ENCODE peak calls at places on chromosomes 1 and 21, in eight cellular contexts. One of them, this sample, is unnamed.

GRCh38 chr1:26161408-26162219 is 2.7 kb downstream of the FAM110D start:
- DNase-seq in fibroblast of mammary gland: peak
- DNase-seq in HFFc6: no peak
- DNase-seq in pancreas: peak
- DNase-seq in NCI-H2081 treated with DMSO at 0.1 percent for 48 hours: no peak
- DNase-seq in D341Med: no peak
- DNase-seq in mammary epithelial cell: peak
- DNase-seq in AG04449: no peak
- DNase-seq in this sample: peak

GRCh38 chr1:17662296-17662695 is 92.8 kb upstream of the ACTL8 start:
- DNase-seq in fibroblast of mammary gland: no peak
- DNase-seq in HFFc6: no peak
- DNase-seq in pancreas: no peak
- DNase-seq in NCI-H2081 treated with DMSO at 0.1 percent for 48 hours: no peak
- DNase-seq in D341Med: no peak
- DNase-seq in mammary epithelial cell: no peak
- DNase-seq in AG04449: no peak
- DNase-seq in this sample: no peak

GRCh38 chr21:45001134-45002095 is 61.6 kb downstream of the SLX9 start:
- DNase-seq in fibroblast of mammary gland: peak
- DNase-seq in HFFc6: peak
- DNase-seq in pancreas: peak
- DNase-seq in NCI-H2081 treated with DMSO at 0.1 percent for 48 hours: no peak
- DNase-seq in D341Med: no peak
- DNase-seq in mammary epithelial cell: peak
- DNase-seq in AG04449: no peak
- DNase-seq in this sample: no peak

GRCh38 chr1:102640872-102641271 is 467.4 kb downstream of the COL11A1 start:
- DNase-seq in fibroblast of mammary gland: no peak
- DNase-seq in HFFc6: no peak
- DNase-seq in pancreas: no peak
- DNase-seq in NCI-H2081 treated with DMSO at 0.1 percent for 48 hours: no peak
- DNase-seq in D341Med: no peak
- DNase-seq in mammary epithelial cell: no peak
- DNase-seq in AG04449: no peak
- DNase-seq in this sample: no peak

GRCh38 chr1:153770812-153771211 is 4.4 kb upstream of the SLC27A3 start:
- DNase-seq in fibroblast of mammary gland: peak
- DNase-seq in HFFc6: no peak
- DNase-seq in pancreas: no peak
- DNase-seq in NCI-H2081 treated with DMSO at 0.1 percent for 48 hours: no peak
- DNase-seq in D341Med: no peak
- DNase-seq in mammary epithelial cell: no peak
- DNase-seq in AG04449: no peak
- DNase-seq in this sample: no peak

GRCh38 chr1:75614455-75615379 is 3.8 kb upstream of the SLC44A5 start:
- DNase-seq in fibroblast of mammary gland: peak
- DNase-seq in HFFc6: no peak
- DNase-seq in pancreas: peak
- DNase-seq in NCI-H2081 treated with DMSO at 0.1 percent for 48 hours: no peak
- DNase-seq in D341Med: peak
- DNase-seq in mammary epithelial cell: peak
- DNase-seq in AG04449: no peak
- DNase-seq in this sample: peak

GRCh38 chr1:203607169-203607873 is 19.3 kb upstream of the ATP2B4 start:
- DNase-seq in fibroblast of mammary gland: peak
- DNase-seq in HFFc6: peak
- DNase-seq in pancreas: no peak
- DNase-seq in NCI-H2081 treated with DMSO at 0.1 percent for 48 hours: no peak
- DNase-seq in D341Med: no peak
- DNase-seq in mammary epithelial cell: peak
- DNase-seq in AG04449: peak
- DNase-seq in this sample: no peak

GRCh38 chr1:153944005-153944821 is 2.3 kb downstream of the DENND4B start:
- DNase-seq in fibroblast of mammary gland: no peak
- DNase-seq in HFFc6: no peak
- DNase-seq in pancreas: no peak
- DNase-seq in NCI-H2081 treated with DMSO at 0.1 percent for 48 hours: no peak
- DNase-seq in D341Med: no peak
- DNase-seq in mammary epithelial cell: no peak
- DNase-seq in AG04449: no peak
- DNase-seq in this sample: peak

GRCh38 chr1:72535470-72535869 is 253.1 kb upstream of the NEGR1 start:
- DNase-seq in fibroblast of mammary gland: no peak
- DNase-seq in HFFc6: no peak
- DNase-seq in pancreas: no peak
- DNase-seq in NCI-H2081 treated with DMSO at 0.1 percent for 48 hours: no peak
- DNase-seq in D341Med: no peak
- DNase-seq in mammary epithelial cell: no peak
- DNase-seq in AG04449: no peak
- DNase-seq in this sample: no peak

GRCh38 chr1:79044974-79045650 is 38.6 kb upstream of the ADGRL4 start:
- DNase-seq in fibroblast of mammary gland: peak
- DNase-seq in HFFc6: no peak
- DNase-seq in pancreas: no peak
- DNase-seq in NCI-H2081 treated with DMSO at 0.1 percent for 48 hours: no peak
- DNase-seq in D341Med: peak
- DNase-seq in mammary epithelial cell: no peak
- DNase-seq in AG04449: no peak
- DNase-seq in this sample: no peak

GRCh38 chr1:82880506-82880905 is 1079.8 kb downstream of the ADGRL2 start:
- DNase-seq in fibroblast of mammary gland: no peak
- DNase-seq in HFFc6: no peak
- DNase-seq in pancreas: no peak
- DNase-seq in NCI-H2081 treated with DMSO at 0.1 percent for 48 hours: no peak
- DNase-seq in D341Med: no peak
- DNase-seq in mammary epithelial cell: peak
- DNase-seq in AG04449: no peak
- DNase-seq in this sample: no peak

GRCh38 chr21:29115899-29116298 is 14.5 kb upstream of the MAP3K7CL start:
- DNase-seq in fibroblast of mammary gland: no peak
- DNase-seq in HFFc6: no peak
- DNase-seq in pancreas: no peak
- DNase-seq in NCI-H2081 treated with DMSO at 0.1 percent for 48 hours: no peak
- DNase-seq in D341Med: no peak
- DNase-seq in mammary epithelial cell: no peak
- DNase-seq in AG04449: no peak
- DNase-seq in this sample: no peak

GRCh38 chr1:174114788-174115448 is 44.4 kb upstream of the RABGAP1L start:
- DNase-seq in fibroblast of mammary gland: peak
- DNase-seq in HFFc6: peak
- DNase-seq in pancreas: no peak
- DNase-seq in NCI-H2081 treated with DMSO at 0.1 percent for 48 hours: no peak
- DNase-seq in D341Med: peak
- DNase-seq in mammary epithelial cell: peak
- DNase-seq in AG04449: no peak
- DNase-seq in this sample: peak

GRCh38 chr1:225482489-225482950 is 54.7 kb upstream of the LBR start:
- DNase-seq in fibroblast of mammary gland: peak
- DNase-seq in HFFc6: peak
- DNase-seq in pancreas: no peak
- DNase-seq in NCI-H2081 treated with DMSO at 0.1 percent for 48 hours: no peak
- DNase-seq in D341Med: no peak
- DNase-seq in mammary epithelial cell: no peak
- DNase-seq in AG04449: peak
- DNase-seq in this sample: no peak

GRCh38 chr1:150066838-150067183 is 765 bp upstream of the VPS45 start:
- DNase-seq in fibroblast of mammary gland: no peak
- DNase-seq in HFFc6: no peak
- DNase-seq in pancreas: peak
- DNase-seq in NCI-H2081 treated with DMSO at 0.1 percent for 48 hours: no peak
- DNase-seq in D341Med: peak
- DNase-seq in mammary epithelial cell: no peak
- DNase-seq in AG04449: no peak
- DNase-seq in this sample: no peak

GRCh38 chr1:182786223-182787001 is 3.2 kb upstream of the NPL start:
- DNase-seq in fibroblast of mammary gland: peak
- DNase-seq in HFFc6: peak
- DNase-seq in pancreas: peak
- DNase-seq in NCI-H2081 treated with DMSO at 0.1 percent for 48 hours: no peak
- DNase-seq in D341Med: peak
- DNase-seq in mammary epithelial cell: peak
- DNase-seq in AG04449: peak
- DNase-seq in this sample: peak

GRCh38 chr1:117535776-117536175 is 70.1 kb upstream of the TENT5C start:
- DNase-seq in fibroblast of mammary gland: no peak
- DNase-seq in HFFc6: no peak
- DNase-seq in pancreas: no peak
- DNase-seq in NCI-H2081 treated with DMSO at 0.1 percent for 48 hours: no peak
- DNase-seq in D341Med: no peak
- DNase-seq in mammary epithelial cell: peak
- DNase-seq in AG04449: no peak
- DNase-seq in this sample: no peak

GRCh38 chr1:55039342-55040082 is at the start of gene PCSK9:
- DNase-seq in fibroblast of mammary gland: peak
- DNase-seq in HFFc6: no peak
- DNase-seq in pancreas: peak
- DNase-seq in NCI-H2081 treated with DMSO at 0.1 percent for 48 hours: no peak
- DNase-seq in D341Med: peak
- DNase-seq in mammary epithelial cell: peak
- DNase-seq in AG04449: no peak
- DNase-seq in this sample: peak

GRCh38 chr21:42799516-42799915 is 79.8 kb downstream of the WDR4 start:
- DNase-seq in fibroblast of mammary gland: peak
- DNase-seq in HFFc6: no peak
- DNase-seq in pancreas: no peak
- DNase-seq in NCI-H2081 treated with DMSO at 0.1 percent for 48 hours: no peak
- DNase-seq in D341Med: no peak
- DNase-seq in mammary epithelial cell: peak
- DNase-seq in AG04449: no peak
- DNase-seq in this sample: no peak

GRCh38 chr1:198649598-198650338 is 10.9 kb downstream of the PTPRC start:
- DNase-seq in fibroblast of mammary gland: no peak
- DNase-seq in HFFc6: no peak
- DNase-seq in pancreas: no peak
- DNase-seq in NCI-H2081 treated with DMSO at 0.1 percent for 48 hours: no peak
- DNase-seq in D341Med: no peak
- DNase-seq in mammary epithelial cell: no peak
- DNase-seq in AG04449: no peak
- DNase-seq in this sample: no peak

GRCh38 chr1:105172803-105173202 is 1423.1 kb downstream of the AMY1C start:
- DNase-seq in fibroblast of mammary gland: no peak
- DNase-seq in HFFc6: no peak
- DNase-seq in pancreas: no peak
- DNase-seq in NCI-H2081 treated with DMSO at 0.1 percent for 48 hours: peak
- DNase-seq in D341Med: no peak
- DNase-seq in mammary epithelial cell: no peak
- DNase-seq in AG04449: no peak
- DNase-seq in this sample: no peak

GRCh38 chr1:42150626-42151025 is 2.6 kb upstream of the GUCA2B start:
- DNase-seq in fibroblast of mammary gland: no peak
- DNase-seq in HFFc6: no peak
- DNase-seq in pancreas: no peak
- DNase-seq in NCI-H2081 treated with DMSO at 0.1 percent for 48 hours: no peak
- DNase-seq in D341Med: no peak
- DNase-seq in mammary epithelial cell: no peak
- DNase-seq in AG04449: no peak
- DNase-seq in this sample: no peak

GRCh38 chr1:174963547-174964125 is 36.1 kb upstream of the CACYBP start:
- DNase-seq in fibroblast of mammary gland: no peak
- DNase-seq in HFFc6: no peak
- DNase-seq in pancreas: no peak
- DNase-seq in NCI-H2081 treated with DMSO at 0.1 percent for 48 hours: no peak
- DNase-seq in D341Med: no peak
- DNase-seq in mammary epithelial cell: no peak
- DNase-seq in AG04449: no peak
- DNase-seq in this sample: no peak

GRCh38 chr21:38352536-38353219 is 95.9 kb downstream of the KCNJ15 start:
- DNase-seq in fibroblast of mammary gland: peak
- DNase-seq in HFFc6: peak
- DNase-seq in pancreas: peak
- DNase-seq in NCI-H2081 treated with DMSO at 0.1 percent for 48 hours: no peak
- DNase-seq in D341Med: peak
- DNase-seq in mammary epithelial cell: peak
- DNase-seq in AG04449: no peak
- DNase-seq in this sample: peak

GRCh38 chr1:9710037-9710436 is 58.5 kb downstream of the PIK3CD start:
- DNase-seq in fibroblast of mammary gland: no peak
- DNase-seq in HFFc6: no peak
- DNase-seq in pancreas: no peak
- DNase-seq in NCI-H2081 treated with DMSO at 0.1 percent for 48 hours: no peak
- DNase-seq in D341Med: no peak
- DNase-seq in mammary epithelial cell: no peak
- DNase-seq in AG04449: no peak
- DNase-seq in this sample: no peak

GRCh38 chr21:37232274-37233018 is 34.7 kb downstream of the VPS26C start:
- DNase-seq in fibroblast of mammary gland: no peak
- DNase-seq in HFFc6: no peak
- DNase-seq in pancreas: no peak
- DNase-seq in NCI-H2081 treated with DMSO at 0.1 percent for 48 hours: no peak
- DNase-seq in D341Med: no peak
- DNase-seq in mammary epithelial cell: no peak
- DNase-seq in AG04449: no peak
- DNase-seq in this sample: no peak

GRCh38 chr1:15436881-15437449 is 1.3 kb upstream of the CTRC start:
- DNase-seq in fibroblast of mammary gland: no peak
- DNase-seq in HFFc6: no peak
- DNase-seq in pancreas: no peak
- DNase-seq in NCI-H2081 treated with DMSO at 0.1 percent for 48 hours: no peak
- DNase-seq in D341Med: no peak
- DNase-seq in mammary epithelial cell: no peak
- DNase-seq in AG04449: no peak
- DNase-seq in this sample: no peak

GRCh38 chr1:76238094-76238551 is 163.6 kb downstream of the ST6GALNAC3 start:
- DNase-seq in fibroblast of mammary gland: no peak
- DNase-seq in HFFc6: peak
- DNase-seq in pancreas: no peak
- DNase-seq in NCI-H2081 treated with DMSO at 0.1 percent for 48 hours: no peak
- DNase-seq in D341Med: no peak
- DNase-seq in mammary epithelial cell: no peak
- DNase-seq in AG04449: peak
- DNase-seq in this sample: no peak

GRCh38 chr1:227120827-227121226 is 180.7 kb downstream of the COQ8A start:
- DNase-seq in fibroblast of mammary gland: no peak
- DNase-seq in HFFc6: no peak
- DNase-seq in pancreas: no peak
- DNase-seq in NCI-H2081 treated with DMSO at 0.1 percent for 48 hours: no peak
- DNase-seq in D341Med: no peak
- DNase-seq in mammary epithelial cell: no peak
- DNase-seq in AG04449: no peak
- DNase-seq in this sample: no peak

GRCh38 chr1:59543211-59543668 is 246.3 kb downstream of the FGGY start:
- DNase-seq in fibroblast of mammary gland: no peak
- DNase-seq in HFFc6: no peak
- DNase-seq in pancreas: no peak
- DNase-seq in NCI-H2081 treated with DMSO at 0.1 percent for 48 hours: no peak
- DNase-seq in D341Med: no peak
- DNase-seq in mammary epithelial cell: no peak
- DNase-seq in AG04449: no peak
- DNase-seq in this sample: no peak

This sample was measured in SK-N-SH.